ENCODE peak calls at places on chromosomes 4 and X, in seven cellular contexts. F, V, I, R, A, T and Q are unnamed samples.

GRCh38 chr4:88610771-88611170 is 18.5 kb downstream of the HERC3 start:
- DNase-seq in R (no peak), I (no peak), T (no peak), F (peak; percentile 46), A (no peak), V (no peak), Q (no peak)

GRCh38 chr4:122639181-122639580 is 18.3 kb upstream of the IL21 start:
- DNase-seq in F (no peak), V (no peak), A (no peak), I (no peak), R (peak; percentile 56), T (no peak), Q (no peak)

GRCh38 chrX:32591589-32591988 is 619.8 kb downstream of the DMD start:
- DNase-seq in I (no peak), F (no peak), V (no peak), A (no peak), T (no peak), R (no peak), Q (no peak)

GRCh38 chr4:146488495-146489174 is 33.1 kb downstream of the SLC10A7 start:
- DNase-seq in F (peak; percentile 26), T (no peak), A (no peak), V (peak; percentile 83), R (no peak), I (no peak), Q (no peak)

GRCh38 chrX:149858592-149858991 is 22.4 kb upstream of the MAGEA8 start:
- DNase-seq in V (no peak), R (no peak), T (no peak), I (no peak), F (no peak), A (no peak), Q (no peak)

GRCh38 chr4:41257257-41257900 is 651 bp downstream of the UCHL1 start:
- DNase-seq in R (no peak), V (peak; percentile 36), I (peak; percentile 79), A (peak; percentile 79), F (peak; percentile 55), T (no peak), Q (peak; percentile 74)

GRCh38 chrX:30010471-30010870 is 204.9 kb upstream of the MAGEB2 start:
- DNase-seq in R (no peak), A (no peak), T (no peak), V (no peak), F (no peak), I (no peak), Q (no peak)

GRCh38 chr4:173516621-173517612 is 13.1 kb downstream of the HAND2 start:
- DNase-seq in V (no peak), I (peak; percentile 81), R (no peak), F (no peak), T (no peak), A (no peak), Q (peak; percentile 82)

GRCh38 chr4:175371091-175371490 is 441.0 kb downstream of the GPM6A start:
- DNase-seq in T (no peak), A (no peak), I (no peak), R (peak; percentile 33), F (no peak), V (no peak), Q (no peak)

GRCh38 chrX:77743720-77744119 is 42.3 kb downstream of the ATRX start:
- DNase-seq in R (no peak), V (no peak), F (no peak), A (no peak), I (no peak), T (no peak), Q (no peak)

GRCh38 chrX:140249122-140249521 is 255.7 kb downstream of the SOX3 start:
- DNase-seq in V (no peak), A (no peak), T (no peak), I (no peak), F (no peak), R (no peak), Q (no peak)

GRCh38 chr4:180949825-180950224 is 1293.4 kb upstream of the TENM3 start:
- DNase-seq in R (peak; percentile 93), I (no peak), T (no peak), F (no peak), A (no peak), V (no peak), Q (no peak)

GRCh38 chr4:48130100-48130499 is 4.0 kb downstream of the TXK start:
- DNase-seq in T (no peak), A (no peak), I (no peak), F (no peak), R (no peak), V (no peak), Q (no peak)

GRCh38 chr4:98027827-98028226 is 115.4 kb downstream of the STPG2 start:
- DNase-seq in A (no peak), F (no peak), T (no peak), I (peak; percentile 11), V (no peak), R (peak; percentile 72), Q (peak; percentile 70)

GRCh38 chrX:137545711-137546651 is 19.9 kb upstream of the ZIC3 start:
- DNase-seq in I (peak; percentile 48), F (no peak), R (no peak), T (no peak), V (no peak), A (no peak), Q (peak; percentile 56)

GRCh38 chr4:150096625-150097024 is 18.4 kb downstream of the DCLK2 start:
- DNase-seq in R (no peak), V (no peak), T (no peak), I (peak; percentile 74), F (no peak), A (no peak), Q (no peak)

GRCh38 chr4:97912151-97912550 is 231.1 kb downstream of the STPG2 start:
- DNase-seq in T (no peak), A (no peak), I (no peak), F (no peak), V (no peak), R (no peak), Q (no peak)

GRCh38 chrX:140132937-140133336 is 167.6 kb upstream of the CXorf66 start:
- DNase-seq in A (no peak), I (no peak), V (no peak), R (no peak), T (no peak), F (no peak), Q (peak; percentile 80)

GRCh38 chr4:184599492-184600135 is 49.6 kb downstream of the CASP3 start:
- DNase-seq in R (peak; percentile 57), T (no peak), A (no peak), I (no peak), V (no peak), F (peak; percentile 80), Q (no peak)

GRCh38 chr4:38082424-38083374 is 122.5 kb downstream of the PTTG2 start:
- DNase-seq in T (no peak), V (peak; percentile 75), F (peak; percentile 93), R (no peak), A (no peak), I (no peak), Q (no peak)

GRCh38 chrX:136269921-136270320 is 18.7 kb upstream of the MAP7D3 start:
- DNase-seq in A (no peak), I (no peak), V (peak; percentile 43), T (no peak), R (no peak), F (no peak), Q (no peak)

GRCh38 chrX:136271300-136271699 is 20.1 kb upstream of the MAP7D3 start:
- DNase-seq in R (no peak), A (peak; percentile 49), V (peak; percentile 36), F (no peak), T (no peak), I (no peak), Q (no peak)

GRCh38 chrX:136275553-136275952 is 24.4 kb upstream of the MAP7D3 start:
- DNase-seq in F (no peak), A (no peak), T (peak; percentile 21), I (peak; percentile 20), V (no peak), R (no peak), Q (no peak)

GRCh38 chrX:136273986-136274385 is 22.8 kb upstream of the MAP7D3 start:
- DNase-seq in F (no peak), I (no peak), T (no peak), V (no peak), A (no peak), R (no peak), Q (no peak)

DNA sequence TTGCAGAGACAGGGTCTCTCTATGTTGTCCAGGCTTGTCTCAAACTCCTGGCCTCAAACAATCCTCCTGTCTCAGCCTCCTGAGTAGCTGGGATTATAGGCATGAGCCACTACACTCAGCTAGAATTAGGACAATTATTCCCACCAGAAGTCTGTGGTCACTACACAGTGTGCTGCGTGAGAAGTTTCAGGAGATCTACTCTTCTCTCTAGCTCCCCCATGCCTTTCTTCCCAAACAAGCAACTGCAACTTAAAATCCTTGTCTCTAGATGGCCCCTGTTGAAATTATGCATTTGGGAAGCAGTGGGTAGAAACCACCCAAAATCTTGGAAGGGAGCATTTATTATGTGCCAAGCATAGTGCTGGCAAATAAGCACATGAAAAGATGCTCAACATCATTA is 21.1 kb upstream of the MAP7D3 start:
- DNase-seq in V (no peak), F (no peak), R (no peak), A (no peak), T (no peak), I (no peak), Q (peak; percentile 17)
- TF ChIP-seq CTCF in V (no peak), F (peak; percentile 16), R (no peak), A (peak; percentile 45), T (no peak), I (peak; percentile 25), Q (peak; percentile 14)

DNA sequence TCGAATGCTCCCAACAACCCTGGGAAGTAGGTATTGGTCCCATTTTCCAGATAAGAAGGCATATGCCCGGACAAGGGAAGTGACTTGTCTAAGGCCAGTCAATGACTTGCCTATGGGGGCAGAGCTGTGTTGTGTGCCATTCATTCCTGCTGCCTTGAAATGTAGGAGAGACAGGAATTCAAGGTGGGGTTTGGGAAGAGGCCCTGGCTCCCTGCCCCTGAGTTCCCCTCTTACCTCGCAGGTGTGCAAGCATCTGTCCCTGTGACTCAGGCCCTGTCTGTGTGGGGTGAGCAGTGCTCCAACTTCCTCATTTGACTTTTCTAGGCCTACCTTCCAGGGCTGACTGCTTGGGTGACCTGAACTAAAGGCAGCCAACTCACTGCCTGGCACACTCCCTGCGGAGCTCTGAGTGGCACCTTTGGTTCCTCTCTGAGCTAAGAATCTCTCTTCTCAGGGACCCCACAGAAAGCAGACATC is 5.1 kb downstream of the EFNB1 start:
- DNase-seq in V (no peak), F (no peak), R (peak; percentile 71), T (no peak), A (peak; percentile 21), I (no peak), Q (no peak)
- H4K20me1 ChIP-seq in V (no peaks in the 10 kb centered on the region), F (no peaks in the 10 kb centered on the region), R (peaks cover 6% of the 10 kb centered on the region), T (no peaks in the 10 kb centered on the region), A (no peaks in the 10 kb centered on the region), I (peaks cover 100% of the 10 kb centered on the region), Q (no peaks in the 10 kb centered on the region)

GRCh38 chr4:6480532-6481088 is 8.2 kb upstream of the PPP2R2C start:
- DNase-seq in I (no peak), R (peak; percentile 28), A (no peak), F (no peak), V (no peak), T (no peak), Q (no peak)
- TF ChIP-seq CTCF in I (no peak), R (no peak), A (no peak), F (no peak), V (no peak), T (no peak), Q (no peak)

DNA sequence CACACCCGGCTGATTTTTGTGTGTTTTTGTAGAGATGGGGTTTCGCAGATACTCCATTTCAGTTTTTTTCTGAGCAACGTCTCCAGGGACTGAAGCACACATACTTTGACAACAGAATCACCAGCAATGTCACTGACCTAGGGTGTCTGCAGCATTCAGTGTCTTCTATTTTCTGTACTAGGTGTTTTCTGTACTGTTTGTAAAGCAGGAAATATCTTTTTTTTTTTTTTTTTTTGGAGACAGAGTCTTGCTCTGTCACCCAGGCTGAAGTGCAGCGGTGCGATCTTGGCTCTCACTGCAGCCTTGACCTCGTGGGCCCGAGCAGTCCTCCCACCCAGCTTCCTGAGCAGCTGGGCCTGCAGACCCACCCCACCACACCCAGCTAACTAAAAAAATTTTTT is 8.8 kb downstream of the ADD1 start:
- DNase-seq in V (no peak), T (no peak), F (no peak), R (no peak), I (no peak), A (peak; percentile 80), Q (no peak)
- H4K20me1 ChIP-seq in V (peaks cover 7% of the 10 kb centered on the region), T (peaks cover 36% of the 10 kb centered on the region), F (peaks cover 4% of the 10 kb centered on the region), R (peaks cover 2% of the 10 kb centered on the region), I (peaks cover 88% of the 10 kb centered on the region), A (peaks cover 14% of the 10 kb centered on the region), Q (peaks cover 25% of the 10 kb centered on the region)